ENCODE peak calls at places on chromosomes 3 and 15, in five cellular contexts. A, P, L, Z and E are unnamed samples.
A peak's percentile ranks its signal among the peaks of the same experiment; 100 is the strongest.

GRCh38 chr3:1087066-1087555 is 5.7 kb upstream of the CNTN6 start:
- DNase-seq in Z (peak; percentile 38), A (peak; percentile 52), L (no peak), P (peak; percentile 93), E (no peak)

GRCh38 chr15:51074926-51075325 is 19.8 kb downstream of the TNFAIP8L3 start:
- DNase-seq in L (no peak), A (no peak), P (no peak), Z (no peak), E (no peak)

GRCh38 chr15:56469484-56469883 is 4.5 kb upstream of the MNS1 start:
- DNase-seq in Z (no peak), A (no peak), P (no peak), L (no peak), E (no peak)

GRCh38 chr15:69292826-69293420 is 5.8 kb upstream of the PAQR5 start:
- DNase-seq in Z (no peak), P (no peak), L (no peak), A (no peak), E (no peak)

GRCh38 chr3:112811917-112812660 is 34.6 kb downstream of the CD200R1L start:
- DNase-seq in Z (no peak), A (no peak), P (no peak), L (no peak), E (peak; percentile 12)

GRCh38 chr15:71792521-71792920 is 17.8 kb upstream of the NR2E3 start:
- DNase-seq in A (no peak), Z (peak; percentile 80), P (peak; percentile 63), L (no peak), E (no peak)

GRCh38 chr3:38334142-38334541 is 12.4 kb upstream of the XYLB start:
- DNase-seq in Z (no peak), A (no peak), P (no peak), L (no peak), E (no peak)

GRCh38 chr3:19104459-19104858 is 43.9 kb upstream of the KCNH8 start:
- DNase-seq in Z (no peak), P (no peak), L (no peak), A (no peak), E (no peak)

GRCh38 chr3:141410408-141410807 is 42.1 kb downstream of the ZBTB38 start:
- DNase-seq in L (no peak), P (no peak), A (peak; percentile 70), Z (peak; percentile 62), E (no peak)

GRCh38 chr3:172709776-172710708 is 825 bp downstream of the NCEH1 start:
- DNase-seq in P (no peak), L (peak; percentile 21), A (peak; percentile 35), Z (peak; percentile 21), E (peak; percentile 31)

GRCh38 chr3:19947549-19948071 is 713 bp downstream of the RAB5A start:
- DNase-seq in A (peak; percentile 58), P (no peak), Z (peak; percentile 42), L (no peak), E (peak; percentile 52)

GRCh38 chr3:138946554-138947302 is at the start of the genes FOXL2 and FOXL2NB:
- DNase-seq in A (peak; percentile 42), P (no peak), Z (peak; percentile 13), L (no peak), E (no peak)

GRCh38 chr3:109353057-109353456 is 15.7 kb upstream of the DPPA4 start:
- DNase-seq in P (no peak), L (no peak), A (no peak), Z (no peak), E (no peak)

GRCh38 chr15:69134841-69135240 is 25.6 kb upstream of the GLCE start:
- DNase-seq in Z (no peak), L (no peak), A (no peak), P (no peak), E (no peak)

GRCh38 chr15:77983091-77983707 is 94.3 kb downstream of the TBC1D2B start:
- DNase-seq in Z (no peak), A (no peak), P (no peak), L (no peak), E (no peak)

GRCh38 chr3:181278468-181279238 is 289.1 kb upstream of the DNAJC19 start:
- DNase-seq in P (no peak), L (no peak), A (no peak), Z (no peak), E (no peak)

GRCh38 chr15:57777034-57777433 is 70.5 kb downstream of the POLR2M start:
- DNase-seq in L (no peak), A (no peak), Z (no peak), P (no peak), E (no peak)

GRCh38 chr3:105365171-105365535 is 1.6 kb upstream of the ALCAM start:
- DNase-seq in Z (peak; percentile 25), A (no peak), P (no peak), L (no peak), E (no peak)

GRCh38 chr3:58604031-58604430 is 26.8 kb upstream of the FAM107A start:
- DNase-seq in A (no peak), Z (no peak), L (no peak), P (no peak), E (no peak)

GRCh38 chr3:32137870-32138269 is 31.4 kb downstream of the GPD1L start:
- DNase-seq in L (no peak), P (no peak), A (no peak), Z (no peak), E (no peak)

GRCh38 chr15:63896336-63897115 is 62.8 kb upstream of the HERC1 start:
- DNase-seq in A (peak; percentile 41), L (no peak), P (peak; percentile 53), Z (peak; percentile 73), E (no peak)

GRCh38 chr3:32495609-32496008 is 7.0 kb downstream of the CMTM6 start:
- DNase-seq in P (no peak), A (no peak), Z (no peak), L (no peak), E (no peak)

GRCh38 chr3:161117646-161118045 is 12.5 kb upstream of the B3GALNT1 start:
- DNase-seq in P (no peak), L (no peak), A (no peak), Z (no peak), E (no peak)

GRCh38 chr3:126030455-126030854 is 53.5 kb downstream of the SLC41A3 start:
- DNase-seq in Z (no peak), A (no peak), P (no peak), L (no peak), E (no peak)

GRCh38 chr15:35813573-35813972 is 267.6 kb upstream of the DPH6 start:
- DNase-seq in P (no peak), L (no peak), Z (no peak), A (no peak), E (no peak)

GRCh38 chr3:87792532-87793321 is 266.1 kb downstream of the CGGBP1 start:
- DNase-seq in P (no peak), Z (peak; percentile 13), L (peak; percentile 24), A (peak; percentile 20), E (peak; percentile 5)

GRCh38 chr3:8579101-8579500 is 65.5 kb downstream of the SSUH2 start:
- DNase-seq in A (no peak), P (no peak), L (no peak), Z (peak; percentile 28), E (no peak)

GRCh38 chr3:86168512-86168911 is 822.4 kb downstream of the VGLL3 start:
- DNase-seq in L (no peak), P (no peak), A (no peak), Z (no peak), E (no peak)

GRCh38 chr15:35442734-35443133 is 103.2 kb downstream of the DPH6 start:
- DNase-seq in L (no peak), Z (no peak), P (no peak), A (no peak), E (no peak)

GRCh38 chr3:129425213-129425612 is 3.2 kb downstream of the EFCAB12 start:
- DNase-seq in A (no peak), P (no peak), Z (no peak), L (no peak), E (no peak)

GRCh38 chr3:46987485-46988401 is 8.3 kb downstream of the NBEAL2 start:
- DNase-seq in L (no peak), Z (no peak), A (peak; percentile 84), P (no peak), E (peak; percentile 71)

GRCh38 chr3:100106094-100106493 is 8.2 kb downstream of the FILIP1L start:
- DNase-seq in Z (no peak), L (no peak), A (no peak), P (no peak), E (no peak)

GRCh38 chr15:78907577-78907976 is 34.9 kb downstream of the MORF4L1 start:
- DNase-seq in L (no peak), Z (no peak), A (no peak), P (no peak), E (no peak)

GRCh38 chr3:136804813-136805212 is 14.1 kb upstream of the SLC35G2 start:
- DNase-seq in Z (no peak), P (no peak), L (no peak), A (no peak), E (no peak)

GRCh38 chr3:107216711-107217110 is 160.5 kb upstream of the CCDC54 start:
- DNase-seq in Z (peak; percentile 93), A (peak; percentile 44), P (peak; percentile 94), L (no peak), E (peak; percentile 24)

GRCh38 chr3:43071313-43071893 is 34.5 kb downstream of the POMGNT2 start:
- DNase-seq in A (no peak), L (no peak), Z (no peak), P (no peak), E (no peak)

GRCh38 chr3:151156618-151157216 is 46.3 kb downstream of the GPR171 start:
- DNase-seq in L (no peak), P (peak; percentile 10), Z (peak; percentile 72), A (no peak), E (no peak)

GRCh38 chr3:157135671-157136396 is 24.1 kb downstream of the CCNL1 start:
- DNase-seq in A (no peak), P (peak; percentile 78), Z (peak; percentile 57), L (no peak), E (no peak)

GRCh38 chr3:14548321-14548729 is 8.2 kb upstream of the GRIP2 start:
- DNase-seq in L (no peak), Z (peak; percentile 59), P (no peak), A (peak; percentile 82), E (peak; percentile 64)